ENCODE peak calls at places on chromosomes 6 and 20, in ten cellular contexts. Y is uterus, Q is heart right ventricle, V is stomach, L is psoas muscle, D is MM.1S, B is right lobe of liver, Z is fibroblast of lung, F is GM06990, O is IMR-90. J is an unnamed sample.
A peak's percentile ranks its signal among the peaks of the same experiment; 100 is the strongest.

GRCh38 chr20:46215913-46216707 is 92.2 kb downstream of the CDH22 start:
- DNase-seq in Y (no peak), Q (peak; percentile 26), V (no peak), L (peak; percentile 17), D (no peak), B (no peak), Z (peak; percentile 59), F (no peak), O (peak; percentile 28), J (no peak)

GRCh38 chr6:83756565-83756964 is 47.7 kb upstream of the SNAP91 start:
- DNase-seq in Y (no peak), Q (no peak), V (no peak), L (no peak), D (no peak), B (no peak), Z (no peak), F (no peak), O (no peak), J (no peak)

GRCh38 chr6:35081426-35081851 is 59.7 kb downstream of the TCP11 start:
- DNase-seq in Y (no peak), Q (no peak), V (no peak), L (no peak), D (no peak), B (peak; percentile 44), Z (peak; percentile 50), F (no peak), O (peak; percentile 5), J (no peak)

GRCh38 chr6:135161411-135161810 is 19.7 kb upstream of the MYB start:
- DNase-seq in Y (no peak), Q (no peak), V (no peak), L (no peak), D (no peak), B (no peak), Z (no peak), F (no peak), O (no peak), J (no peak)

GRCh38 chr6:2507016-2507415 is 243.7 kb downstream of the MYLK4 start:
- DNase-seq in Y (no peak), Q (no peak), V (no peak), L (no peak), D (no peak), B (no peak), Z (no peak), F (no peak), O (no peak), J (peak; percentile 82)

GRCh38 chr6:73368675-73369074 is 1.0 kb downstream of the OOEP start:
- DNase-seq in Y (no peak), Q (no peak), V (no peak), L (no peak), D (no peak), B (no peak), Z (no peak), F (no peak), O (no peak), J (no peak)

GRCh38 chr20:12638633-12639360 is 370.0 kb upstream of the SPTLC3 start:
- DNase-seq in Y (no peak), Q (no peak), V (no peak), L (no peak), D (no peak), B (no peak), Z (no peak), F (no peak), O (no peak), J (no peak)

GRCh38 chr6:15434263-15434662 is 188.4 kb downstream of the JARID2 start:
- DNase-seq in Y (no peak), Q (no peak), V (no peak), L (no peak), D (peak; percentile 26), B (no peak), Z (no peak), F (no peak), O (no peak), J (no peak)

GRCh38 chr20:58900292-58900931 is 47.9 kb downstream of the GNAS start:
- DNase-seq in Y (no peak), Q (no peak), V (no peak), L (no peak), D (no peak), B (no peak), Z (no peak), F (no peak), O (no peak), J (no peak)

GRCh38 chr6:116737004-116737403 is 28.5 kb downstream of the FAM162B start:
- DNase-seq in Y (no peak), Q (no peak), V (no peak), L (no peak), D (no peak), B (no peak), Z (no peak), F (no peak), O (peak; percentile 2), J (no peak)

GRCh38 chr6:144151010-144151727 is 852 bp downstream of the STX11 start:
- DNase-seq in Y (peak; percentile 20), Q (no peak), V (no peak), L (no peak), D (peak; percentile 49), B (peak; percentile 58), Z (no peak), F (peak; percentile 76), O (no peak), J (peak; percentile 64)

GRCh38 chr6:144781836-144782235 is 496.7 kb downstream of the UTRN start:
- DNase-seq in Y (no peak), Q (no peak), V (no peak), L (no peak), D (no peak), B (no peak), Z (no peak), F (no peak), O (no peak), J (no peak)

DNA sequence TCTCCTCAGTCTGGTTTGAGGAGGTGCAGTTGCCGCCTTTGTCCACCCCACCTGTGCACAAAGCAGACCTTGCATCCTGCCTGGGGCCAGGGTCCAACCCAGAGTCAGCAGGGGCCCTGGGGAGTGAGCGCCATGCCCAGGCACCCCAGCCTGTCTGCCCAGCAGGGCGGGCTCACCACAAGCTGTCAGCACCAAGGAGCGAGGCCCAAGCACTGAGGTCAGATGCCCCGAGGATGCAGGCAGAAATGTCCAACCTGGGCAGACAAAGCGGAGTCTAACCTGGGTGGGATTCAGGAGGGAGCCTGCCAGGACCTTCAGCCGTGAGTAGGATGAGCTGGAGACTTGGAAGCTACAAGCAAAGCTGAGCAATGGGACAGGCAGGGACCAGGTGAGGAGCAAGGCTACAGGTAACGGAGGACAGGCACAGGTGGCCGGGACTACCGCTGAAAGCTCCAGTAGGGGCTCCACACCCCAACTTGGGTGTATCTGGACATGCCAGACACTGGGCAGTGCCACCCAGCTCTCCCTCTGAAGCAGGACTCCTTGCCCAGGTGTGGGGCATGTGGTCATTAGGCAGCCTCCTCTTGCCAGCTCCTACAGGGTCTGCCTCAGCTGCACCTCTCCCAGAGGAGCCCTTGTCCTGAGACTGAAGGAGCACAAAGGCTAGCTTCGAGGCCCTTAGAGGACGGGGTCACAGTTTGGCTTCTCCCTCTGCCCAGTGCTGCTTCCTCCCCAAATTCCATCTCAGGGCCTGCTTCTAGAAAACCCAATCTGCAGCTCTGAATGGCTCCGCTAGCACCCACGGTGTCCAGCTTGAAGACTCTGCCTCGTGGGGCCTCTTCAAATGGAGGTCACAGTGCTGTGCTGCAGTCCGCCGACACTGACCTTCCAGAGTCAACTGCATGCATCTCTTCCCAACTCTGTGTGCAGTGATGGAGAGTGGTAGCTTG is 210.6 kb upstream of the CDYL start:
- DNase-seq in Y (no peak), Q (no peak), V (no peak), L (no peak), D (no peak), B (no peak), Z (no peak), F (no peak), O (no peak), J (no peak)
- TF ChIP-seq CTCF in Y (no peak), Q (no peak), V (no peak), L (no peak), D (no peak), B (no peak), Z (no peak), F (no peak), O (no peak), J (no peak)

DNA sequence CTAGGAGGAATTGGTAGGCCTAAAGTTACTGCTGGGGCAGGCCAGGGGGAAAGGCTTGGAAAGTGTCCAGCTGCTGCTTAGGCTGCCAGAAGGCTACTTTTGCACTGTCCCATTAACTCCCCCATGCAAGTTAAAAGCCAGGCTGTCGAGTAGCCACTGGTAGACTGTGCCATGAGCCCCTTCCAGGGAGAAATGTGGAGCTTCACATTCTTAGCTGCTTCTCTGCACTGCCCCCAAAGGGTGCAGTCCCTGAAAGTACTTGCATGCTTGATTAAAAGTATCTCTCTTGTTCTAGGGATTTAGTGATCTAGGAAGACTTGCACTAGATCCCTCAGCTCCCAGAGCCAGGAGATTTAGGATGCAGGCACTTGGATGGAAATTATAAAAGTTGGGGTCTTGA is 57.3 kb downstream of the CDC5L start:
- DNase-seq in Y (no peak), Q (no peak), V (no peak), L (no peak), D (no peak), B (no peak), Z (no peak), F (no peak), O (no peak), J (no peak)
- H3K36me3 ChIP-seq in Y (no peaks in the 10 kb centered on the region), Q (peaks cover 86% of the 10 kb centered on the region), V (no peaks in the 10 kb centered on the region), L (peaks cover 38% of the 10 kb centered on the region), D (peaks cover 6% of the 10 kb centered on the region), B (peaks cover 18% of the 10 kb centered on the region), Z (peaks cover 5% of the 10 kb centered on the region), F (no peaks in the 10 kb centered on the region), O (peaks cover 5% of the 10 kb centered on the region), J (no peaks in the 10 kb centered on the region)

DNA sequence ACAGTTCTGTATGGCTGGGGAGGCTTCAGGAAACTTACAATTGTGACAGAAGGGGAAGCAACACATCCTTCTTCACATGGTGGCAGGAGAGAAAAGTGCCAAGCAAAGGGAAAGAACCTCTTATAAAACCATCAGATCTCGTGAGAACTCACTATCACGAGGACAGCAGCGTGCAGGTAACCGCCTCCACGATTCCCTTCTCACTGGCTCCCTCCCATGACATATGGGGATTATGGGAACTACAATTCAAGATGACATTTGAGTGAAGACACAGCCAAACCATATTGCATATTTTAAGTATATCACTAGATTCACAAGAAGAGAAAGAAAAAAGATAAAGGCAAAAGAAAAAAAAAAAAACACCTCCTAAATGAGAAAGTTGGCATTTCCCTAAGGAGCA is 431.9 kb upstream of the RGS17 start:
- DNase-seq in Y (no peak), Q (no peak), V (no peak), L (no peak), D (no peak), B (no peak), Z (no peak), F (no peak), O (no peak), J (no peak)
- TF ChIP-seq CTCF in Y (no peak), Q (no peak), V (no peak), L (no peak), D (no peak), B (no peak), Z (peak; percentile 5), F (no peak), O (no peak), J (no peak)

GRCh38 chr6:118830691-118831090 is 63.3 kb upstream of the ASF1A start:
- DNase-seq in Y (no peak), Q (no peak), V (no peak), L (no peak), D (no peak), B (no peak), Z (no peak), F (no peak), O (no peak), J (no peak)

GRCh38 chr6:118826096-118826495 is 67.9 kb upstream of the ASF1A start:
- DNase-seq in Y (no peak), Q (no peak), V (no peak), L (no peak), D (no peak), B (no peak), Z (no peak), F (no peak), O (no peak), J (no peak)

GRCh38 chr6:118825661-118826060 is 68.3 kb upstream of the ASF1A start:
- DNase-seq in Y (no peak), Q (no peak), V (no peak), L (no peak), D (no peak), B (no peak), Z (no peak), F (no peak), O (no peak), J (peak; percentile 17)
- H3K36me3 ChIP-seq in Y (no peaks in the 10 kb centered on the region), Q (peaks cover 76% of the 10 kb centered on the region), V (peaks cover 13% of the 10 kb centered on the region), L (peaks cover 66% of the 10 kb centered on the region), D (no peaks in the 10 kb centered on the region), B (peaks cover 7% of the 10 kb centered on the region), Z (no peaks in the 10 kb centered on the region), F (peaks cover 7% of the 10 kb centered on the region), O (peaks cover 12% of the 10 kb centered on the region), J (peaks cover 6% of the 10 kb centered on the region)